ENCODE peak calls at places on chromosomes 3 and 15, in four cellular contexts. Y is RPMI7951, C is mucosa of descending colon, Z is COLO829. K is an unnamed sample.

GRCh38 chr3:168813261-168813660 is 717.5 kb upstream of the GOLIM4 start:
- DNase-seq in C (no peak), Z (no peak), Y (no peak), K (no peak)

GRCh38 chr3:184635126-184635525 is 73.5 kb downstream of the EPHB3 start:
- DNase-seq in Y (no peak), C (no peak), Z (no peak), K (no peak)

GRCh38 chr3:20406621-20407020 is 220.6 kb upstream of the SGO1 start:
- DNase-seq in C (no peak), Y (no peak), Z (no peak), K (no peak)

GRCh38 chr15:25850154-25851111 is 12.7 kb downstream of the ATP10A start:
- DNase-seq in Y (peak; percentile 52), Z (peak; percentile 34), C (peak; percentile 59), K (peak; percentile 90)

GRCh38 chr3:190387578-190388213 is at the start of gene CLDN16:
- DNase-seq in Z (no peak), C (no peak), Y (no peak), K (no peak)

GRCh38 chr3:17166369-17166768 is 281.6 kb downstream of the PLCL2 start:
- DNase-seq in Y (no peak), C (no peak), Z (no peak), K (no peak)

GRCh38 chr3:41265823-41266273 is 66.5 kb downstream of the CTNNB1 start:
- DNase-seq in Y (peak; percentile 98), Z (peak; percentile 45), C (no peak), K (no peak)

GRCh38 chr3:142209655-142210054 is 15.7 kb downstream of the GK5 start:
- DNase-seq in Z (peak; percentile 42), Y (peak; percentile 72), C (peak; percentile 40), K (no peak)

GRCh38 chr15:75620776-75621536 is 4.6 kb downstream of the SNUPN start:
- DNase-seq in Z (peak; percentile 60), C (peak; percentile 56), Y (peak; percentile 82), K (no peak)